ENCODE peak calls at places on chromosomes 6 and 20, in nine cellular contexts. One of them, this sample, is unnamed.
A peak's percentile ranks its signal among the peaks of the same experiment; 100 is the strongest.

GRCh38 chr20:61940976-61941720 is 124.5 kb downstream of the TAF4 start:
- DNase-seq in fibroblast of lung: no peak
- DNase-seq in psoas muscle: no peak
- DNase-seq in lung: no peak
- DNase-seq in foreskin keratinocyte: no peak
- DNase-seq in body of pancreas: no peak
- DNase-seq in heart left ventricle: peak; percentile 15
- DNase-seq in CD8-positive, alpha-beta T cell: no peak
- DNase-seq in upper lobe of left lung: no peak
- DNase-seq in this sample: peak; percentile 51

GRCh38 chr6:1044040-1044836 is 267.7 kb upstream of the FOXQ1 start:
- DNase-seq in foreskin keratinocyte: no peak
- DNase-seq in CD8-positive, alpha-beta T cell: no peak
- DNase-seq in fibroblast of lung: no peak
- DNase-seq in psoas muscle: no peak
- DNase-seq in lung: no peak
- DNase-seq in body of pancreas: peak; percentile 83
- DNase-seq in heart left ventricle: no peak
- DNase-seq in upper lobe of left lung: no peak
- DNase-seq in this sample: no peak

GRCh38 chr20:53914091-53914860 is 156.1 kb downstream of the BCAS1 start:
- DNase-seq in CD8-positive, alpha-beta T cell: no peak
- DNase-seq in fibroblast of lung: peak; percentile 80
- DNase-seq in heart left ventricle: no peak
- DNase-seq in foreskin keratinocyte: no peak
- DNase-seq in upper lobe of left lung: no peak
- DNase-seq in psoas muscle: no peak
- DNase-seq in lung: no peak
- DNase-seq in body of pancreas: peak; percentile 18
- DNase-seq in this sample: no peak

GRCh38 chr6:63597142-63598000 is 25.1 kb downstream of the LOC128125822 start:
- DNase-seq in body of pancreas: no peak
- DNase-seq in heart left ventricle: no peak
- DNase-seq in fibroblast of lung: peak; percentile 30
- DNase-seq in lung: no peak
- DNase-seq in psoas muscle: no peak
- DNase-seq in upper lobe of left lung: no peak
- DNase-seq in foreskin keratinocyte: peak; percentile 56
- DNase-seq in CD8-positive, alpha-beta T cell: no peak
- DNase-seq in this sample: no peak

GRCh38 chr6:136226027-136226673 is 24.0 kb downstream of the MTFR2 start:
- DNase-seq in upper lobe of left lung: no peak
- DNase-seq in body of pancreas: peak; percentile 57
- DNase-seq in psoas muscle: no peak
- DNase-seq in fibroblast of lung: peak; percentile 27
- DNase-seq in lung: peak; percentile 64
- DNase-seq in CD8-positive, alpha-beta T cell: peak; percentile 40
- DNase-seq in foreskin keratinocyte: peak; percentile 20
- DNase-seq in heart left ventricle: no peak
- DNase-seq in this sample: no peak

GRCh38 chr20:58995461-58996225 is 11.4 kb downstream of the CTSZ start:
- DNase-seq in heart left ventricle: peak; percentile 19
- DNase-seq in CD8-positive, alpha-beta T cell: no peak
- DNase-seq in fibroblast of lung: no peak
- DNase-seq in upper lobe of left lung: peak; percentile 42
- DNase-seq in psoas muscle: no peak
- DNase-seq in body of pancreas: no peak
- DNase-seq in lung: no peak
- DNase-seq in foreskin keratinocyte: no peak
- DNase-seq in this sample: no peak

GRCh38 chr6:54095740-54096139 is 15.5 kb upstream of the MLIP start:
- DNase-seq in psoas muscle: no peak
- DNase-seq in fibroblast of lung: no peak
- DNase-seq in CD8-positive, alpha-beta T cell: no peak
- DNase-seq in foreskin keratinocyte: no peak
- DNase-seq in lung: no peak
- DNase-seq in heart left ventricle: no peak
- DNase-seq in upper lobe of left lung: no peak
- DNase-seq in body of pancreas: no peak
- DNase-seq in this sample: no peak

GRCh38 chr6:6546318-6547110 is 42.0 kb upstream of the LY86 start:
- DNase-seq in psoas muscle: peak; percentile 41
- DNase-seq in fibroblast of lung: peak; percentile 37
- DNase-seq in lung: peak; percentile 53
- DNase-seq in CD8-positive, alpha-beta T cell: no peak
- DNase-seq in upper lobe of left lung: peak; percentile 89
- DNase-seq in foreskin keratinocyte: peak; percentile 22
- DNase-seq in heart left ventricle: peak; percentile 47
- DNase-seq in body of pancreas: peak; percentile 60
- DNase-seq in this sample: peak; percentile 71

GRCh38 chr20:13458860-13459451 is 179.8 kb downstream of the TASP1 start:
- DNase-seq in upper lobe of left lung: no peak
- DNase-seq in fibroblast of lung: peak; percentile 30
- DNase-seq in heart left ventricle: no peak
- DNase-seq in psoas muscle: no peak
- DNase-seq in body of pancreas: peak; percentile 35
- DNase-seq in lung: no peak
- DNase-seq in CD8-positive, alpha-beta T cell: no peak
- DNase-seq in foreskin keratinocyte: peak; percentile 33
- DNase-seq in this sample: no peak

GRCh38 chr6:52877168-52877567 is 32.3 kb downstream of the GSTA3 start:
- DNase-seq in lung: no peak
- DNase-seq in heart left ventricle: no peak
- DNase-seq in CD8-positive, alpha-beta T cell: no peak
- DNase-seq in psoas muscle: no peak
- DNase-seq in upper lobe of left lung: no peak
- DNase-seq in body of pancreas: no peak
- DNase-seq in foreskin keratinocyte: peak; percentile 84
- DNase-seq in fibroblast of lung: peak; percentile 97
- DNase-seq in this sample: no peak

GRCh38 chr6:29722773-29723665 is at the start of gene HLA-F:
- DNase-seq in CD8-positive, alpha-beta T cell: peak; percentile 85
- DNase-seq in heart left ventricle: peak; percentile 86
- DNase-seq in fibroblast of lung: peak; percentile 49
- DNase-seq in upper lobe of left lung: no peak
- DNase-seq in body of pancreas: peak; percentile 80
- DNase-seq in foreskin keratinocyte: peak; percentile 90
- DNase-seq in psoas muscle: peak; percentile 79
- DNase-seq in lung: peak; percentile 91
- DNase-seq in this sample: peak; percentile 92

GRCh38 chr6:29726795-29727194 is 3.6 kb downstream of the HLA-F start:
- DNase-seq in heart left ventricle: no peak
- DNase-seq in lung: no peak
- DNase-seq in upper lobe of left lung: no peak
- DNase-seq in CD8-positive, alpha-beta T cell: no peak
- DNase-seq in psoas muscle: no peak
- DNase-seq in body of pancreas: no peak
- DNase-seq in fibroblast of lung: no peak
- DNase-seq in foreskin keratinocyte: no peak
- DNase-seq in this sample: no peak

GRCh38 chr6:29725981-29726380 is 2.7 kb downstream of the HLA-F start:
- DNase-seq in upper lobe of left lung: no peak
- DNase-seq in lung: no peak
- DNase-seq in fibroblast of lung: no peak
- DNase-seq in foreskin keratinocyte: no peak
- DNase-seq in psoas muscle: no peak
- DNase-seq in CD8-positive, alpha-beta T cell: no peak
- DNase-seq in heart left ventricle: no peak
- DNase-seq in body of pancreas: no peak
- DNase-seq in this sample: no peak

GRCh38 chr6:29724937-29725869 is 2.0 kb downstream of the HLA-F start:
- DNase-seq in lung: no peak
- DNase-seq in CD8-positive, alpha-beta T cell: no peak
- DNase-seq in body of pancreas: no peak
- DNase-seq in psoas muscle: no peak
- DNase-seq in heart left ventricle: no peak
- DNase-seq in foreskin keratinocyte: no peak
- DNase-seq in upper lobe of left lung: no peak
- DNase-seq in fibroblast of lung: no peak
- DNase-seq in this sample: no peak

GRCh38 chr6:29723666-29724588 is 693 bp downstream of the HLA-F start:
- DNase-seq in foreskin keratinocyte: no peak
- DNase-seq in psoas muscle: peak; percentile 37
- DNase-seq in body of pancreas: peak; percentile 41
- DNase-seq in fibroblast of lung: no peak
- DNase-seq in CD8-positive, alpha-beta T cell: peak; percentile 75
- DNase-seq in heart left ventricle: peak; percentile 57
- DNase-seq in upper lobe of left lung: peak; percentile 94
- DNase-seq in lung: peak; percentile 50
- DNase-seq in this sample: peak; percentile 86
- H3K27me3 ChIP-seq in foreskin keratinocyte: no peaks in the 10 kb centered on the region
- H3K27me3 ChIP-seq in psoas muscle: no peaks in the 10 kb centered on the region
- H3K27me3 ChIP-seq in body of pancreas: no peaks in the 10 kb centered on the region
- H3K27me3 ChIP-seq in fibroblast of lung: peaks cover 3% of the 10 kb centered on the region
- H3K27me3 ChIP-seq in CD8-positive, alpha-beta T cell: no peaks in the 10 kb centered on the region
- H3K27me3 ChIP-seq in heart left ventricle: no peaks in the 10 kb centered on the region
- H3K27me3 ChIP-seq in upper lobe of left lung: no peaks in the 10 kb centered on the region
- H3K27me3 ChIP-seq in lung: no peaks in the 10 kb centered on the region
- H3K27me3 ChIP-seq in this sample: no peaks in the 10 kb centered on the region

GRCh38 chr6:13275435-13275989 is 52.8 kb downstream of the TBC1D7 start:
- DNase-seq in upper lobe of left lung: no peak
- DNase-seq in foreskin keratinocyte: no peak
- DNase-seq in heart left ventricle: no peak
- DNase-seq in fibroblast of lung: no peak
- DNase-seq in CD8-positive, alpha-beta T cell: no peak
- DNase-seq in body of pancreas: no peak
- DNase-seq in lung: no peak
- DNase-seq in psoas muscle: no peak
- DNase-seq in this sample: no peak
- H3K27ac ChIP-seq in upper lobe of left lung: no peak overlapping the region
- H3K27ac ChIP-seq in foreskin keratinocyte: no peak overlapping the region
- H3K27ac ChIP-seq in heart left ventricle: no peak overlapping the region
- H3K27ac ChIP-seq in fibroblast of lung: no peak overlapping the region
- H3K27ac ChIP-seq in CD8-positive, alpha-beta T cell: no peak overlapping the region
- H3K27ac ChIP-seq in body of pancreas: no peak overlapping the region
- H3K27ac ChIP-seq in lung: no peak overlapping the region
- H3K27ac ChIP-seq in psoas muscle: no peak overlapping the region
- H3K27ac ChIP-seq in this sample: no peak overlapping the region

DNA sequence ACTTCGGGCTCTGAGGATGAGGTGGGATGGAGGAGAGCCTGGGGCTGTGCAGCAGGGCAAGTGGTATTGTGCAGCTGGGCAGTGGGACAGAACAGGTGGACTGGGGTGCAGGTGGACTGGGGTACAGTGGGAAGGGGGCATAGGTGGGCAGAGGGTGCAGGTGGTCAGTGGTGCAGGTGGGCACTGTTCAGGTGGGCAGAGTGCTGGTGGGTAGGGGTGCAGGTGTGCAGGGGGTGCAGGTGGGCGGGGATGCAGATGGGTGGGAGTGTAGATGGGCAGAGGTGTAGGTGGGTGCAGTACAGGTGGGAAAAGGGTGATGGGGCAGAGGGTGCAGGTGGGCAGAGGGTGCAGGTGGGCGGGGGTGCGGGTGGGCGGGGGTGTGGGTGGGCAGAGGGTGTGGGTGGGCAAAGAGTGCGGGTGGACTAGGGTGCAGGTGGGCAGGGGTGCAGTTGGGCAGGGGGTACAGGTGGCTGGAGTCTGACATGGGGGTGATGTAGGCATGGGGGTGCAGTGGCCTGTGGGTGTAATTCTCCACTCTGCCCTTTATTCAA is 20.4 kb downstream of the BHLHE23 start:
- DNase-seq in lung: no peak
- DNase-seq in foreskin keratinocyte: no peak
- DNase-seq in body of pancreas: no peak
- DNase-seq in psoas muscle: no peak
- DNase-seq in CD8-positive, alpha-beta T cell: no peak
- DNase-seq in upper lobe of left lung: no peak
- DNase-seq in fibroblast of lung: no peak
- DNase-seq in heart left ventricle: no peak
- DNase-seq in this sample: no peak
- H3K27me3 ChIP-seq in lung: peaks cover 3% of the 10 kb centered on the region
- H3K27me3 ChIP-seq in foreskin keratinocyte: peaks cover 24% of the 10 kb centered on the region
- H3K27me3 ChIP-seq in body of pancreas: no peaks in the 10 kb centered on the region
- H3K27me3 ChIP-seq in psoas muscle: no peaks in the 10 kb centered on the region
- H3K27me3 ChIP-seq in CD8-positive, alpha-beta T cell: no peaks in the 10 kb centered on the region
- H3K27me3 ChIP-seq in upper lobe of left lung: peaks cover 12% of the 10 kb centered on the region
- H3K27me3 ChIP-seq in fibroblast of lung: peaks cover 9% of the 10 kb centered on the region
- H3K27me3 ChIP-seq in heart left ventricle: peaks cover 12% of the 10 kb centered on the region
- H3K27me3 ChIP-seq in this sample: no peaks in the 10 kb centered on the region

GRCh38 chr6:160139420-160139851 is 17.8 kb downstream of the SLC22A1 start:
- DNase-seq in foreskin keratinocyte: peak; percentile 93
- DNase-seq in CD8-positive, alpha-beta T cell: no peak
- DNase-seq in upper lobe of left lung: no peak
- DNase-seq in heart left ventricle: no peak
- DNase-seq in fibroblast of lung: peak; percentile 89
- DNase-seq in psoas muscle: no peak
- DNase-seq in lung: no peak
- DNase-seq in body of pancreas: no peak
- DNase-seq in this sample: no peak

GRCh38 chr6:160137989-160138835 is 16.6 kb downstream of the SLC22A1 start:
- DNase-seq in psoas muscle: no peak
- DNase-seq in body of pancreas: peak; percentile 76
- DNase-seq in CD8-positive, alpha-beta T cell: peak; percentile 63
- DNase-seq in lung: peak; percentile 49
- DNase-seq in upper lobe of left lung: no peak
- DNase-seq in foreskin keratinocyte: peak; percentile 51
- DNase-seq in fibroblast of lung: peak; percentile 62
- DNase-seq in heart left ventricle: no peak
- DNase-seq in this sample: no peak

GRCh38 chr6:160138839-160139419 is 17.3 kb downstream of the SLC22A1 start:
- DNase-seq in CD8-positive, alpha-beta T cell: no peak
- DNase-seq in fibroblast of lung: no peak
- DNase-seq in body of pancreas: no peak
- DNase-seq in lung: no peak
- DNase-seq in upper lobe of left lung: no peak
- DNase-seq in psoas muscle: no peak
- DNase-seq in heart left ventricle: no peak
- DNase-seq in foreskin keratinocyte: no peak
- DNase-seq in this sample: no peak

GRCh38 chr6:160142115-160142715 is 20.6 kb downstream of the SLC22A1 start:
- DNase-seq in foreskin keratinocyte: no peak
- DNase-seq in fibroblast of lung: no peak
- DNase-seq in upper lobe of left lung: no peak
- DNase-seq in heart left ventricle: no peak
- DNase-seq in CD8-positive, alpha-beta T cell: no peak
- DNase-seq in body of pancreas: no peak
- DNase-seq in lung: no peak
- DNase-seq in psoas muscle: no peak
- DNase-seq in this sample: no peak

DNA sequence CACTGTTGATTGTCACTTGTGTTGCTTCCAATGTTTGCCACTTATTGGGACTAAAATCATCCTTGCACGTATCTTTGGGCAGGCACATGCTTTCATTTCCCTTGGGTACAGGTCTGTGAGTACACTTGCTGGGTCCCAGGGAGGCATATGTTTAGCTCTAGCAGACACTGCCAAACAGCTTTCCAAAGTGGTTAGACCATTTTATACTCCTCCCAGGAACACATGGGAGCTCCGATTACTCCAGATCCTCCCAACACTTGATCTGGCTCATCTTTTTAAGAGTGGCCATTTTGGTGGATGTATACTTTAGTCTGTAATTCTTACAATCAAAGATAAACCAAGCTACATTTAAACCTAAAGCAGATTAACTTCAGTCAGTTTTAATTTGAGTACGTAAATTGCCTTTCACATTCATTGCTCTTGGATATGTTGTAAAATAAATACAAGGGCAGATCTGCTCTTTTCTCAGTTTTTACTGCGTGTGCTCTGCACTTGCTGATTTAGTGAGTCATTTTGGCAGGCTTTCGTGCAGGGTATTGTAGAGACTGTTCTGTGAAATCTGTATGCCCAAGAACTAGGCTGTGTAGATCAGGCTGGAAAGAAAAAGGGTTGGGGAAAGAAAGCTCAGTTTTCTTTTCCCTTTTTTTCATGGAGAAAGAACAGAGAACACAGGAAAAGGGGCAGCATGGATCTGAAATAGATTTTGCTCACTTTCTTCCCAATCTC is 19.5 kb downstream of the SLC22A1 start:
- DNase-seq in heart left ventricle: no peak
- DNase-seq in lung: no peak
- DNase-seq in foreskin keratinocyte: no peak
- DNase-seq in upper lobe of left lung: no peak
- DNase-seq in body of pancreas: no peak
- DNase-seq in fibroblast of lung: peak; percentile 79
- DNase-seq in CD8-positive, alpha-beta T cell: no peak
- DNase-seq in psoas muscle: no peak
- DNase-seq in this sample: no peak
- H3K27ac ChIP-seq in heart left ventricle: no peak overlapping the region
- H3K27ac ChIP-seq in lung: no peak overlapping the region
- H3K27ac ChIP-seq in foreskin keratinocyte: no peak overlapping the region
- H3K27ac ChIP-seq in upper lobe of left lung: no peak overlapping the region
- H3K27ac ChIP-seq in body of pancreas: no peak overlapping the region
- H3K27ac ChIP-seq in fibroblast of lung: no peak overlapping the region
- H3K27ac ChIP-seq in CD8-positive, alpha-beta T cell: no peak overlapping the region
- H3K27ac ChIP-seq in psoas muscle: no peak overlapping the region
- H3K27ac ChIP-seq in this sample: peak overlapping the region; percentile 95

This sample was measured in aorta.